ENCODE peak calls at places on chromosomes 13 and 19, in four cellular contexts. A is neural progenitor cell, N is anterior cingulate cortex, U is neural crest cell. P is an unnamed sample.

GRCh38 chr13:27079421-27079958 is 92.1 kb downstream of the USP12 start:
- DNase-seq in A (peak; percentile 5), N (no peak), U (no peak), P (no peak)

GRCh38 chr19:42477117-42477516 is 34.4 kb upstream of the CXCL17 start:
- DNase-seq in A (no peak), N (no peak), U (no peak), P (no peak)

GRCh38 chr13:75938811-75939525 is 302.8 kb downstream of the LMO7 start:
- DNase-seq in A (no peak), N (no peak), U (no peak), P (no peak)

GRCh38 chr13:46531953-46532352 is 21.0 kb upstream of the LRCH1 start:
- DNase-seq in A (no peak), N (no peak), U (no peak), P (no peak)

GRCh38 chr19:728011-728410 is 19.3 kb downstream of the PALM start:
- DNase-seq in A (no peak), N (no peak), U (no peak), P (no peak)

GRCh38 chr13:110711778-110712070 is 1.8 kb upstream of the ING1 start:
- DNase-seq in A (peak; percentile 15), N (no peak), U (no peak), P (no peak)

GRCh38 chr19:40415799-40416198 is 2.6 kb upstream of the PRX start:
- DNase-seq in A (no peak), N (no peak), U (no peak), P (no peak)

GRCh38 chr13:23500858-23501257 is 67.4 kb upstream of the SACS start:
- DNase-seq in A (no peak), N (no peak), U (no peak), P (no peak)

GRCh38 chr13:43044720-43045301 is 21.4 kb downstream of the DNAJC15 start:
- DNase-seq in A (no peak), N (no peak), U (no peak), P (no peak)

GRCh38 chr13:109151696-109152095 is 522.3 kb downstream of the MYO16 start:
- DNase-seq in A (no peak), N (no peak), U (no peak), P (no peak)

GRCh38 chr19:48501961-48502719 is 9.5 kb downstream of the LMTK3 start:
- DNase-seq in A (peak; percentile 99), N (no peak), U (no peak), P (peak; percentile 94)

GRCh38 chr13:88005188-88005587 is 334.0 kb downstream of the SLITRK5 start:
- DNase-seq in A (no peak), N (no peak), U (no peak), P (no peak)

GRCh38 chr19:18776288-18776594 is 14.9 kb downstream of the COMP start:
- DNase-seq in A (no peak), N (no peak), U (no peak), P (no peak)

GRCh38 chr13:50123002-50123401 is 107.8 kb downstream of the KCNRG start:
- DNase-seq in A (no peak), N (no peak), U (no peak), P (no peak)

GRCh38 chr13:110298566-110299321 is 8.2 kb downstream of the COL4A1 start:
- DNase-seq in A (no peak), N (no peak), U (no peak), P (no peak)

GRCh38 chr13:98483636-98484288 is 93.1 kb downstream of the STK24 start:
- DNase-seq in A (no peak), N (no peak), U (no peak), P (no peak)

GRCh38 chr13:43784491-43784890 is 2.3 kb downstream of the ENOX1 start:
- DNase-seq in A (no peak), N (no peak), U (no peak), P (no peak)

GRCh38 chr19:5166262-5166661 is 174.3 kb downstream of the PTPRS start:
- DNase-seq in A (no peak), N (no peak), U (no peak), P (no peak)

GRCh38 chr19:10915511-10916091 is 12.8 kb downstream of the YIPF2 start:
- DNase-seq in A (no peak), N (no peak), U (no peak), P (no peak)

GRCh38 chr13:73082471-73082870 is 23.7 kb downstream of the KLF5 start:
- DNase-seq in A (no peak), N (no peak), U (no peak), P (no peak)

GRCh38 chr19:14558370-14559066 is 13.3 kb downstream of the NDUFB7 start:
- DNase-seq in A (no peak), N (no peak), U (no peak), P (no peak)

GRCh38 chr19:53130506-53130905 is 2.2 kb downstream of the ZNF415 start:
- DNase-seq in A (peak; percentile 49), N (no peak), U (no peak), P (no peak)

GRCh38 chr19:54460230-54461005 is 3.2 kb downstream of the LENG9 start:
- DNase-seq in A (no peak), N (no peak), U (no peak), P (no peak)

GRCh38 chr13:24659239-24659638 is 21.0 kb upstream of the ATP12A start:
- DNase-seq in A (no peak), N (no peak), U (no peak), P (no peak)

GRCh38 chr19:7340959-7341837 is 7.5 kb upstream of the ARHGEF18 start:
- DNase-seq in A (peak; percentile 88), N (peak; percentile 49), U (peak; percentile 97), P (peak; percentile 78)

GRCh38 chr13:113729329-113730019 is 29.6 kb upstream of the TMEM255B start:
- DNase-seq in A (no peak), N (no peak), U (no peak), P (no peak)

GRCh38 chr19:18879579-18880373 is 16.2 kb downstream of the CERS1 start:
- DNase-seq in A (peak; percentile 36), N (no peak), U (no peak), P (peak; percentile 78)

GRCh38 chr19:39325778-39326680 is 5.4 kb upstream of the LRFN1 start:
- DNase-seq in A (no peak), N (no peak), U (no peak), P (no peak)

GRCh38 chr13:29909975-29910674 is 59.7 kb upstream of the UBL3 start:
- DNase-seq in A (no peak), N (no peak), U (no peak), P (no peak)